ENCODE peak calls at places on chromosomes 12 and 14, in seven cellular contexts. One of them, this sample, is unnamed.

GRCh38 chr12:66036317-66036716 is 94.2 kb downstream of the LLPH start:
- DNase-seq in psoas muscle: peak; percentile 58
- DNase-seq in LNCaP clone FGC: no peak
- DNase-seq in stomach: no peak
- DNase-seq in PC-9: peak; percentile 41
- DNase-seq in nephron progenitor cell: no peak
- DNase-seq in upper lobe of right lung: no peak
- DNase-seq in this sample: peak; percentile 5

GRCh38 chr14:75280831-75281690 is 2.4 kb downstream of the FOS start:
- DNase-seq in psoas muscle: no peak
- DNase-seq in upper lobe of right lung: peak; percentile 64
- DNase-seq in PC-9: no peak
- DNase-seq in LNCaP clone FGC: no peak
- DNase-seq in stomach: no peak
- DNase-seq in nephron progenitor cell: no peak
- DNase-seq in this sample: peak; percentile 41

GRCh38 chr12:64747681-64748080 is 11.5 kb downstream of the GNS start:
- DNase-seq in upper lobe of right lung: no peak
- DNase-seq in PC-9: no peak
- DNase-seq in stomach: no peak
- DNase-seq in psoas muscle: no peak
- DNase-seq in LNCaP clone FGC: no peak
- DNase-seq in nephron progenitor cell: no peak
- DNase-seq in this sample: no peak

GRCh38 chr12:92261692-92262091 is 116.0 kb upstream of the BTG1 start:
- DNase-seq in PC-9: no peak
- DNase-seq in stomach: no peak
- DNase-seq in psoas muscle: no peak
- DNase-seq in upper lobe of right lung: no peak
- DNase-seq in nephron progenitor cell: no peak
- DNase-seq in LNCaP clone FGC: no peak
- DNase-seq in this sample: no peak

GRCh38 chr14:30402846-30403245 is 156.1 kb upstream of the G2E3 start:
- DNase-seq in PC-9: no peak
- DNase-seq in nephron progenitor cell: no peak
- DNase-seq in psoas muscle: no peak
- DNase-seq in LNCaP clone FGC: no peak
- DNase-seq in upper lobe of right lung: no peak
- DNase-seq in stomach: no peak
- DNase-seq in this sample: no peak

GRCh38 chr14:70821916-70822705 is 12.8 kb upstream of the MAP3K9 start:
- DNase-seq in stomach: peak; percentile 56
- DNase-seq in LNCaP clone FGC: no peak
- DNase-seq in upper lobe of right lung: peak; percentile 75
- DNase-seq in psoas muscle: peak; percentile 74
- DNase-seq in PC-9: peak; percentile 33
- DNase-seq in nephron progenitor cell: peak; percentile 71
- DNase-seq in this sample: peak; percentile 36

GRCh38 chr12:2385529-2385928 is 332.7 kb downstream of the CACNA1C start:
- DNase-seq in psoas muscle: no peak
- DNase-seq in LNCaP clone FGC: no peak
- DNase-seq in stomach: no peak
- DNase-seq in nephron progenitor cell: no peak
- DNase-seq in upper lobe of right lung: no peak
- DNase-seq in PC-9: no peak
- DNase-seq in this sample: no peak

GRCh38 chr12:95972832-95973465 is 23.2 kb downstream of the HAL start:
- DNase-seq in LNCaP clone FGC: no peak
- DNase-seq in nephron progenitor cell: no peak
- DNase-seq in upper lobe of right lung: no peak
- DNase-seq in PC-9: no peak
- DNase-seq in psoas muscle: no peak
- DNase-seq in stomach: no peak
- DNase-seq in this sample: no peak

GRCh38 chr12:1132309-1132708 is 141.3 kb downstream of the ERC1 start:
- DNase-seq in stomach: no peak
- DNase-seq in psoas muscle: no peak
- DNase-seq in LNCaP clone FGC: no peak
- DNase-seq in upper lobe of right lung: no peak
- DNase-seq in nephron progenitor cell: no peak
- DNase-seq in PC-9: no peak
- DNase-seq in this sample: no peak

GRCh38 chr14:93525691-93526451 is 95.1 kb downstream of the UNC79 start:
- DNase-seq in PC-9: no peak
- DNase-seq in stomach: no peak
- DNase-seq in psoas muscle: no peak
- DNase-seq in upper lobe of right lung: no peak
- DNase-seq in nephron progenitor cell: no peak
- DNase-seq in LNCaP clone FGC: no peak
- DNase-seq in this sample: no peak

GRCh38 chr12:11654338-11654737 is 4.9 kb downstream of the ETV6 start:
- DNase-seq in upper lobe of right lung: no peak
- DNase-seq in nephron progenitor cell: no peak
- DNase-seq in psoas muscle: no peak
- DNase-seq in LNCaP clone FGC: no peak
- DNase-seq in stomach: no peak
- DNase-seq in PC-9: no peak
- DNase-seq in this sample: no peak

GRCh38 chr12:115384391-115384790 is 700.4 kb upstream of the TBX3 start:
- DNase-seq in stomach: no peak
- DNase-seq in PC-9: no peak
- DNase-seq in psoas muscle: no peak
- DNase-seq in LNCaP clone FGC: no peak
- DNase-seq in upper lobe of right lung: no peak
- DNase-seq in nephron progenitor cell: no peak
- DNase-seq in this sample: no peak

GRCh38 chr12:88325076-88325827 is 183.1 kb downstream of the TMTC3 start:
- DNase-seq in LNCaP clone FGC: no peak
- DNase-seq in PC-9: peak; percentile 6
- DNase-seq in psoas muscle: no peak
- DNase-seq in upper lobe of right lung: no peak
- DNase-seq in nephron progenitor cell: no peak
- DNase-seq in stomach: no peak
- DNase-seq in this sample: no peak

GRCh38 chr14:91311284-91311662 is 66.8 kb upstream of the GPR68 start:
- DNase-seq in upper lobe of right lung: peak; percentile 57
- DNase-seq in stomach: no peak
- DNase-seq in PC-9: no peak
- DNase-seq in LNCaP clone FGC: no peak
- DNase-seq in psoas muscle: no peak
- DNase-seq in nephron progenitor cell: no peak
- DNase-seq in this sample: no peak

GRCh38 chr12:56836800-56837663 is 73.9 kb downstream of the HSD17B6 start:
- DNase-seq in upper lobe of right lung: no peak
- DNase-seq in nephron progenitor cell: no peak
- DNase-seq in LNCaP clone FGC: no peak
- DNase-seq in psoas muscle: no peak
- DNase-seq in PC-9: peak; percentile 9
- DNase-seq in stomach: no peak
- DNase-seq in this sample: peak; percentile 53

GRCh38 chr14:60838601-60839000 is 104.0 kb downstream of the MNAT1 start:
- DNase-seq in PC-9: no peak
- DNase-seq in psoas muscle: no peak
- DNase-seq in stomach: no peak
- DNase-seq in LNCaP clone FGC: no peak
- DNase-seq in nephron progenitor cell: no peak
- DNase-seq in upper lobe of right lung: no peak
- DNase-seq in this sample: no peak

GRCh38 chr12:126895946-126896520 is 1370.9 kb upstream of the TMEM132C start:
- DNase-seq in stomach: no peak
- DNase-seq in nephron progenitor cell: no peak
- DNase-seq in LNCaP clone FGC: peak; percentile 57
- DNase-seq in psoas muscle: no peak
- DNase-seq in PC-9: no peak
- DNase-seq in upper lobe of right lung: no peak
- DNase-seq in this sample: no peak

GRCh38 chr14:31944256-31945073 is 132.6 kb upstream of the ARHGAP5 start:
- DNase-seq in psoas muscle: no peak
- DNase-seq in LNCaP clone FGC: no peak
- DNase-seq in PC-9: no peak
- DNase-seq in stomach: peak; percentile 57
- DNase-seq in nephron progenitor cell: no peak
- DNase-seq in upper lobe of right lung: no peak
- DNase-seq in this sample: peak; percentile 52

GRCh38 chr14:36647827-36648753 is 13.6 kb upstream of the PAX9 start:
- DNase-seq in PC-9: peak; percentile 55
- DNase-seq in LNCaP clone FGC: no peak
- DNase-seq in psoas muscle: peak; percentile 66
- DNase-seq in nephron progenitor cell: peak; percentile 75
- DNase-seq in stomach: no peak
- DNase-seq in upper lobe of right lung: peak; percentile 67
- DNase-seq in this sample: peak; percentile 63
- TF ChIP-seq CTCF in PC-9: peak; percentile 51
- TF ChIP-seq CTCF in LNCaP clone FGC: peak; percentile 57
- TF ChIP-seq CTCF in psoas muscle: peak; percentile 47
- TF ChIP-seq CTCF in nephron progenitor cell: peak; percentile 60
- TF ChIP-seq CTCF in stomach: no peak
- TF ChIP-seq CTCF in upper lobe of right lung: peak; percentile 30
- TF ChIP-seq CTCF in this sample: peak; percentile 55

DNA sequence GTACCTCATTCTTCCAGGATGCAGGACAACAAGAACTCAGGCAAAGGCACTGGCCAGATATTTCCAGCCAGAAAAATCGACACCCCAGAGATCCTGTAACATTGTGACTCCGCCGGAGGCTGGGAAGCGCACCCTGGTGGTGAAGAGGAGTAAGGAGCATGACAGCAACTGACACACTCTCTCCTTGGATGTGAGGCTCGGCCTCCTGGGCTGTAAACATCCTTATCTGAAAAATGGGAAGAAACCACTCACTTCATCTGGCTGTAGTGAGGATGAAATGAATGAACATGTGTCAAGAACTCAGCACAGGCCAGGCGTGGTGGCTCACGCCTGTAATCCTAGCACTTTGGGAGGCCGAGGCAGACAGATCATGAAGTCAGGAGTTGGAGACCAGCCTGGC is 27.5 kb downstream of the TCHP start:
- DNase-seq in upper lobe of right lung: no peak
- DNase-seq in nephron progenitor cell: peak; percentile 36
- DNase-seq in PC-9: peak; percentile 25
- DNase-seq in stomach: peak; percentile 27
- DNase-seq in psoas muscle: no peak
- DNase-seq in LNCaP clone FGC: no peak
- DNase-seq in this sample: peak; percentile 53
- TF ChIP-seq CTCF in upper lobe of right lung: peak; percentile 58
- TF ChIP-seq CTCF in nephron progenitor cell: peak; percentile 50
- TF ChIP-seq CTCF in PC-9: peak; percentile 75
- TF ChIP-seq CTCF in stomach: no peak
- TF ChIP-seq CTCF in psoas muscle: peak; percentile 41
- TF ChIP-seq CTCF in LNCaP clone FGC: peak; percentile 74
- TF ChIP-seq CTCF in this sample: peak; percentile 51

GRCh38 chr12:122116707-122117535 is 38.4 kb downstream of the MLXIP start:
- DNase-seq in upper lobe of right lung: no peak
- DNase-seq in psoas muscle: no peak
- DNase-seq in stomach: peak; percentile 81
- DNase-seq in LNCaP clone FGC: no peak
- DNase-seq in PC-9: no peak
- DNase-seq in nephron progenitor cell: no peak
- DNase-seq in this sample: no peak
- TF ChIP-seq CTCF in upper lobe of right lung: no peak
- TF ChIP-seq CTCF in psoas muscle: no peak
- TF ChIP-seq CTCF in stomach: no peak
- TF ChIP-seq CTCF in LNCaP clone FGC: no peak
- TF ChIP-seq CTCF in PC-9: no peak
- TF ChIP-seq CTCF in nephron progenitor cell: no peak
- TF ChIP-seq CTCF in this sample: no peak

DNA sequence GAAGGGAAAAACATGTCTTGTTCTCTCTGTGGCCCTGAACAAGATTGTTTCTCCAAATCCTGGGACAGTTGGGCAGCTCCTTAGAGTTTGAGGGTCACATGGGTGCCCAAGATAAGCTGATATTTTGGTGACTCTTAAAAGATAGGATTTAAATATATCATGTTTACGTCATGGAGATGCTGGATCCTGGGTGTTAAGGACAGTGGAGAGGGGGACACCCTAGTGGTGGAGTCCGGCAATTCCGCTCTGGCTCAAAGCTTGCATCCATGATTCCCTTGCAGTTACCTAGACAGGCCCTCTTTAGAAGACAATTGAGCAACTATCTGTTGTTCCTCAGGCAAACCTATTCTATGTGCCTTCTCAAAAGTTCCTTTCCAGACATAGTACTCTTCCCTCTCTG is 101.8 kb downstream of the CMKLR1 start:
- DNase-seq in psoas muscle: no peak
- DNase-seq in upper lobe of right lung: no peak
- DNase-seq in PC-9: no peak
- DNase-seq in nephron progenitor cell: no peak
- DNase-seq in stomach: no peak
- DNase-seq in LNCaP clone FGC: no peak
- DNase-seq in this sample: no peak
- TF ChIP-seq CTCF in psoas muscle: no peak
- TF ChIP-seq CTCF in upper lobe of right lung: peak; percentile 9
- TF ChIP-seq CTCF in PC-9: peak; percentile 56
- TF ChIP-seq CTCF in nephron progenitor cell: peak; percentile 24
- TF ChIP-seq CTCF in stomach: no peak
- TF ChIP-seq CTCF in LNCaP clone FGC: no peak
- TF ChIP-seq CTCF in this sample: no peak

GRCh38 chr14:74048291-74048690 is 29.1 kb downstream of the BBOF1 start:
- DNase-seq in upper lobe of right lung: no peak
- DNase-seq in PC-9: peak; percentile 27
- DNase-seq in stomach: no peak
- DNase-seq in nephron progenitor cell: no peak
- DNase-seq in LNCaP clone FGC: no peak
- DNase-seq in psoas muscle: no peak
- DNase-seq in this sample: peak; percentile 24
- TF ChIP-seq CTCF in upper lobe of right lung: no peak
- TF ChIP-seq CTCF in PC-9: no peak
- TF ChIP-seq CTCF in stomach: no peak
- TF ChIP-seq CTCF in nephron progenitor cell: no peak
- TF ChIP-seq CTCF in LNCaP clone FGC: no peak
- TF ChIP-seq CTCF in psoas muscle: no peak
- TF ChIP-seq CTCF in this sample: no peak

GRCh38 chr12:46372131-46372851 is at the start of gene SLC38A2:
- DNase-seq in psoas muscle: peak; percentile 99
- DNase-seq in nephron progenitor cell: peak; percentile 65
- DNase-seq in upper lobe of right lung: peak; percentile 99
- DNase-seq in LNCaP clone FGC: no peak
- DNase-seq in PC-9: peak; percentile 94
- DNase-seq in stomach: peak; percentile 99
- DNase-seq in this sample: peak; percentile 95

GRCh38 chr12:46374711-46375110 is 2.1 kb upstream of the SLC38A2 start:
- DNase-seq in PC-9: no peak
- DNase-seq in psoas muscle: no peak
- DNase-seq in stomach: no peak
- DNase-seq in LNCaP clone FGC: no peak
- DNase-seq in nephron progenitor cell: no peak
- DNase-seq in upper lobe of right lung: no peak
- DNase-seq in this sample: no peak

GRCh38 chr12:46372852-46373302 is 304 bp upstream of the SLC38A2 start:
- DNase-seq in LNCaP clone FGC: no peak
- DNase-seq in PC-9: no peak
- DNase-seq in stomach: no peak
- DNase-seq in upper lobe of right lung: no peak
- DNase-seq in nephron progenitor cell: peak; percentile 98
- DNase-seq in psoas muscle: no peak
- DNase-seq in this sample: no peak

GRCh38 chr12:46374286-46374685 is 1.7 kb upstream of the SLC38A2 start:
- DNase-seq in nephron progenitor cell: no peak
- DNase-seq in upper lobe of right lung: no peak
- DNase-seq in stomach: no peak
- DNase-seq in LNCaP clone FGC: no peak
- DNase-seq in PC-9: no peak
- DNase-seq in psoas muscle: no peak
- DNase-seq in this sample: no peak

GRCh38 chr12:46373303-46374182 is 970 bp upstream of the SLC38A2 start:
- DNase-seq in PC-9: peak; percentile 51
- DNase-seq in LNCaP clone FGC: no peak
- DNase-seq in psoas muscle: peak; percentile 66
- DNase-seq in nephron progenitor cell: peak; percentile 69
- DNase-seq in upper lobe of right lung: peak; percentile 75
- DNase-seq in stomach: peak; percentile 51
- DNase-seq in this sample: peak; percentile 50
- TF ChIP-seq CTCF in PC-9: no peak
- TF ChIP-seq CTCF in LNCaP clone FGC: no peak
- TF ChIP-seq CTCF in psoas muscle: no peak
- TF ChIP-seq CTCF in nephron progenitor cell: no peak
- TF ChIP-seq CTCF in upper lobe of right lung: no peak
- TF ChIP-seq CTCF in stomach: no peak
- TF ChIP-seq CTCF in this sample: no peak